ENCODE peak calls at places on chromosome 4, in five cellular contexts. One of them, this sample, is unnamed.

GRCh38 chr4:80045831-80046230 is 27.2 kb downstream of the ANTXR2 start:
- DNase-seq in stimulated activated CD8-positive, alpha-beta memory T cell treated with anti-CD3 and anti-CD28 coated beads, Interleukin-2, amount 100 ng/mL, for 1 hour: no peak
- DNase-seq in cardiac muscle cell: no peak
- DNase-seq in naive thymus-derived CD8-positive, alpha-beta T cell: no peak
- DNase-seq in sciatic nerve: no peak
- DNase-seq in this sample: no peak

GRCh38 chr4:7420661-7421040 is 14.1 kb downstream of the PSAPL1 start:
- DNase-seq in stimulated activated CD8-positive, alpha-beta memory T cell treated with anti-CD3 and anti-CD28 coated beads, Interleukin-2, amount 100 ng/mL, for 1 hour: no peak
- DNase-seq in cardiac muscle cell: no peak
- DNase-seq in naive thymus-derived CD8-positive, alpha-beta T cell: no peak
- DNase-seq in sciatic nerve: peak; percentile 30
- DNase-seq in this sample: no peak

GRCh38 chr4:15003891-15004700 is 1.8 kb downstream of the CPEB2 start:
- DNase-seq in stimulated activated CD8-positive, alpha-beta memory T cell treated with anti-CD3 and anti-CD28 coated beads, Interleukin-2, amount 100 ng/mL, for 1 hour: peak; percentile 14
- DNase-seq in cardiac muscle cell: peak; percentile 58
- DNase-seq in naive thymus-derived CD8-positive, alpha-beta T cell: peak; percentile 71
- DNase-seq in sciatic nerve: peak; percentile 69
- DNase-seq in this sample: no peak

GRCh38 chr4:33561259-33561658 is 2683.1 kb downstream of the ARAP2 start:
- DNase-seq in stimulated activated CD8-positive, alpha-beta memory T cell treated with anti-CD3 and anti-CD28 coated beads, Interleukin-2, amount 100 ng/mL, for 1 hour: no peak
- DNase-seq in cardiac muscle cell: no peak
- DNase-seq in naive thymus-derived CD8-positive, alpha-beta T cell: no peak
- DNase-seq in sciatic nerve: no peak
- DNase-seq in this sample: no peak

GRCh38 chr4:11748169-11748872 is 319.6 kb upstream of the HS3ST1 start:
- DNase-seq in stimulated activated CD8-positive, alpha-beta memory T cell treated with anti-CD3 and anti-CD28 coated beads, Interleukin-2, amount 100 ng/mL, for 1 hour: no peak
- DNase-seq in cardiac muscle cell: no peak
- DNase-seq in naive thymus-derived CD8-positive, alpha-beta T cell: no peak
- DNase-seq in sciatic nerve: no peak
- DNase-seq in this sample: peak; percentile 4

GRCh38 chr4:184856277-184856609 is 30.5 kb upstream of the ACSL1 start:
- DNase-seq in stimulated activated CD8-positive, alpha-beta memory T cell treated with anti-CD3 and anti-CD28 coated beads, Interleukin-2, amount 100 ng/mL, for 1 hour: no peak
- DNase-seq in cardiac muscle cell: no peak
- DNase-seq in naive thymus-derived CD8-positive, alpha-beta T cell: no peak
- DNase-seq in sciatic nerve: no peak
- DNase-seq in this sample: no peak

GRCh38 chr4:53688186-53688790 is 97.0 kb upstream of the LNX1 start:
- DNase-seq in stimulated activated CD8-positive, alpha-beta memory T cell treated with anti-CD3 and anti-CD28 coated beads, Interleukin-2, amount 100 ng/mL, for 1 hour: no peak
- DNase-seq in cardiac muscle cell: no peak
- DNase-seq in naive thymus-derived CD8-positive, alpha-beta T cell: no peak
- DNase-seq in sciatic nerve: no peak
- DNase-seq in this sample: peak; percentile 39

GRCh38 chr4:108854781-108855180 is 91.9 kb upstream of the ETNPPL start:
- DNase-seq in stimulated activated CD8-positive, alpha-beta memory T cell treated with anti-CD3 and anti-CD28 coated beads, Interleukin-2, amount 100 ng/mL, for 1 hour: no peak
- DNase-seq in cardiac muscle cell: no peak
- DNase-seq in naive thymus-derived CD8-positive, alpha-beta T cell: no peak
- DNase-seq in sciatic nerve: no peak
- DNase-seq in this sample: no peak

GRCh38 chr4:101695176-101695575 is 95.4 kb upstream of the BANK1 start:
- DNase-seq in stimulated activated CD8-positive, alpha-beta memory T cell treated with anti-CD3 and anti-CD28 coated beads, Interleukin-2, amount 100 ng/mL, for 1 hour: no peak
- DNase-seq in cardiac muscle cell: no peak
- DNase-seq in naive thymus-derived CD8-positive, alpha-beta T cell: no peak
- DNase-seq in sciatic nerve: no peak
- DNase-seq in this sample: no peak

GRCh38 chr4:60656171-60656570 is 544.0 kb upstream of the ADGRL3 start:
- DNase-seq in stimulated activated CD8-positive, alpha-beta memory T cell treated with anti-CD3 and anti-CD28 coated beads, Interleukin-2, amount 100 ng/mL, for 1 hour: no peak
- DNase-seq in cardiac muscle cell: no peak
- DNase-seq in naive thymus-derived CD8-positive, alpha-beta T cell: no peak
- DNase-seq in sciatic nerve: no peak
- DNase-seq in this sample: no peak

GRCh38 chr4:106258145-106259045 is 57.6 kb downstream of the TBCK start:
- DNase-seq in stimulated activated CD8-positive, alpha-beta memory T cell treated with anti-CD3 and anti-CD28 coated beads, Interleukin-2, amount 100 ng/mL, for 1 hour: no peak
- DNase-seq in cardiac muscle cell: no peak
- DNase-seq in naive thymus-derived CD8-positive, alpha-beta T cell: no peak
- DNase-seq in sciatic nerve: no peak
- DNase-seq in this sample: peak; percentile 4

GRCh38 chr4:183435803-183436202 is 8.6 kb upstream of the CDKN2AIP start:
- DNase-seq in stimulated activated CD8-positive, alpha-beta memory T cell treated with anti-CD3 and anti-CD28 coated beads, Interleukin-2, amount 100 ng/mL, for 1 hour: no peak
- DNase-seq in cardiac muscle cell: no peak
- DNase-seq in naive thymus-derived CD8-positive, alpha-beta T cell: no peak
- DNase-seq in sciatic nerve: no peak
- DNase-seq in this sample: no peak

GRCh38 chr4:7635435-7635834 is 200.7 kb upstream of the PSAPL1 start:
- DNase-seq in stimulated activated CD8-positive, alpha-beta memory T cell treated with anti-CD3 and anti-CD28 coated beads, Interleukin-2, amount 100 ng/mL, for 1 hour: no peak
- DNase-seq in cardiac muscle cell: no peak
- DNase-seq in naive thymus-derived CD8-positive, alpha-beta T cell: no peak
- DNase-seq in sciatic nerve: no peak
- DNase-seq in this sample: no peak

GRCh38 chr4:118881512-118882146 is 7.0 kb upstream of the SYNPO2 start:
- DNase-seq in stimulated activated CD8-positive, alpha-beta memory T cell treated with anti-CD3 and anti-CD28 coated beads, Interleukin-2, amount 100 ng/mL, for 1 hour: no peak
- DNase-seq in cardiac muscle cell: no peak
- DNase-seq in naive thymus-derived CD8-positive, alpha-beta T cell: no peak
- DNase-seq in sciatic nerve: no peak
- DNase-seq in this sample: no peak

GRCh38 chr4:110198472-110199419 is at the start of gene ELOVL6:
- DNase-seq in stimulated activated CD8-positive, alpha-beta memory T cell treated with anti-CD3 and anti-CD28 coated beads, Interleukin-2, amount 100 ng/mL, for 1 hour: no peak
- DNase-seq in cardiac muscle cell: peak; percentile 87
- DNase-seq in naive thymus-derived CD8-positive, alpha-beta T cell: peak; percentile 29
- DNase-seq in sciatic nerve: peak; percentile 82
- DNase-seq in this sample: peak; percentile 73

GRCh38 chr4:5640096-5640495 is 68.3 kb downstream of the EVC2 start:
- DNase-seq in stimulated activated CD8-positive, alpha-beta memory T cell treated with anti-CD3 and anti-CD28 coated beads, Interleukin-2, amount 100 ng/mL, for 1 hour: no peak
- DNase-seq in cardiac muscle cell: no peak
- DNase-seq in naive thymus-derived CD8-positive, alpha-beta T cell: no peak
- DNase-seq in sciatic nerve: no peak
- DNase-seq in this sample: no peak

GRCh38 chr4:74932832-74933561 is at the start of gene PARM1:
- DNase-seq in stimulated activated CD8-positive, alpha-beta memory T cell treated with anti-CD3 and anti-CD28 coated beads, Interleukin-2, amount 100 ng/mL, for 1 hour: no peak
- DNase-seq in cardiac muscle cell: peak; percentile 93
- DNase-seq in naive thymus-derived CD8-positive, alpha-beta T cell: no peak
- DNase-seq in sciatic nerve: peak; percentile 91
- DNase-seq in this sample: peak; percentile 62

GRCh38 chr4:53905935-53906377 is 158.4 kb downstream of the CHIC2 start:
- DNase-seq in stimulated activated CD8-positive, alpha-beta memory T cell treated with anti-CD3 and anti-CD28 coated beads, Interleukin-2, amount 100 ng/mL, for 1 hour: no peak
- DNase-seq in cardiac muscle cell: peak; percentile 73
- DNase-seq in naive thymus-derived CD8-positive, alpha-beta T cell: no peak
- DNase-seq in sciatic nerve: no peak
- DNase-seq in this sample: no peak

GRCh38 chr4:185625503-185625902 is 90.2 kb upstream of the PDLIM3 start:
- DNase-seq in stimulated activated CD8-positive, alpha-beta memory T cell treated with anti-CD3 and anti-CD28 coated beads, Interleukin-2, amount 100 ng/mL, for 1 hour: no peak
- DNase-seq in cardiac muscle cell: no peak
- DNase-seq in naive thymus-derived CD8-positive, alpha-beta T cell: no peak
- DNase-seq in sciatic nerve: no peak
- DNase-seq in this sample: no peak

GRCh38 chr4:71258323-71258722 is 80.5 kb upstream of the SLC4A4 start:
- DNase-seq in stimulated activated CD8-positive, alpha-beta memory T cell treated with anti-CD3 and anti-CD28 coated beads, Interleukin-2, amount 100 ng/mL, for 1 hour: no peak
- DNase-seq in cardiac muscle cell: no peak
- DNase-seq in naive thymus-derived CD8-positive, alpha-beta T cell: no peak
- DNase-seq in sciatic nerve: no peak
- DNase-seq in this sample: no peak

GRCh38 chr4:6448476-6449170 is 23.8 kb downstream of the PPP2R2C start:
- DNase-seq in stimulated activated CD8-positive, alpha-beta memory T cell treated with anti-CD3 and anti-CD28 coated beads, Interleukin-2, amount 100 ng/mL, for 1 hour: no peak
- DNase-seq in cardiac muscle cell: no peak
- DNase-seq in naive thymus-derived CD8-positive, alpha-beta T cell: no peak
- DNase-seq in sciatic nerve: no peak
- DNase-seq in this sample: no peak

GRCh38 chr4:145887241-145887964 is 51.2 kb downstream of the ZNF827 start:
- DNase-seq in stimulated activated CD8-positive, alpha-beta memory T cell treated with anti-CD3 and anti-CD28 coated beads, Interleukin-2, amount 100 ng/mL, for 1 hour: no peak
- DNase-seq in cardiac muscle cell: no peak
- DNase-seq in naive thymus-derived CD8-positive, alpha-beta T cell: no peak
- DNase-seq in sciatic nerve: no peak
- DNase-seq in this sample: no peak

GRCh38 chr4:76305971-76306881 is at the start of gene STBD1:
- DNase-seq in stimulated activated CD8-positive, alpha-beta memory T cell treated with anti-CD3 and anti-CD28 coated beads, Interleukin-2, amount 100 ng/mL, for 1 hour: no peak
- DNase-seq in cardiac muscle cell: peak; percentile 96
- DNase-seq in naive thymus-derived CD8-positive, alpha-beta T cell: peak; percentile 29
- DNase-seq in sciatic nerve: peak; percentile 81
- DNase-seq in this sample: peak; percentile 44

GRCh38 chr4:577499-578450 is 1.7 kb upstream of the TMEM271 start:
- DNase-seq in stimulated activated CD8-positive, alpha-beta memory T cell treated with anti-CD3 and anti-CD28 coated beads, Interleukin-2, amount 100 ng/mL, for 1 hour: no peak
- DNase-seq in cardiac muscle cell: no peak
- DNase-seq in naive thymus-derived CD8-positive, alpha-beta T cell: no peak
- DNase-seq in sciatic nerve: no peak
- DNase-seq in this sample: no peak

GRCh38 chr4:179626687-179627086 is 2184.4 kb upstream of the AGA start:
- DNase-seq in stimulated activated CD8-positive, alpha-beta memory T cell treated with anti-CD3 and anti-CD28 coated beads, Interleukin-2, amount 100 ng/mL, for 1 hour: no peak
- DNase-seq in cardiac muscle cell: peak; percentile 43
- DNase-seq in naive thymus-derived CD8-positive, alpha-beta T cell: no peak
- DNase-seq in sciatic nerve: no peak
- DNase-seq in this sample: no peak

GRCh38 chr4:127634181-127634580 is 1.4 kb downstream of the INTU start:
- DNase-seq in stimulated activated CD8-positive, alpha-beta memory T cell treated with anti-CD3 and anti-CD28 coated beads, Interleukin-2, amount 100 ng/mL, for 1 hour: no peak
- DNase-seq in cardiac muscle cell: no peak
- DNase-seq in naive thymus-derived CD8-positive, alpha-beta T cell: no peak
- DNase-seq in sciatic nerve: no peak
- DNase-seq in this sample: no peak

GRCh38 chr4:76607846-76608245 is 172.8 kb downstream of the SHROOM3 start:
- DNase-seq in stimulated activated CD8-positive, alpha-beta memory T cell treated with anti-CD3 and anti-CD28 coated beads, Interleukin-2, amount 100 ng/mL, for 1 hour: no peak
- DNase-seq in cardiac muscle cell: no peak
- DNase-seq in naive thymus-derived CD8-positive, alpha-beta T cell: no peak
- DNase-seq in sciatic nerve: no peak
- DNase-seq in this sample: no peak